ENCODE peak calls at places on chromosomes 4 and X, in nine cellular contexts. J, Y, W, D, B, K, E, H and S are unnamed samples.

GRCh38 chr4:176656108-176656507 is 136.6 kb downstream of the VEGFC start:
- DNase-seq in B (no peak), Y (no peak), K (no peak), D (no peak), W (no peak), J (no peak), H (no peak), E (no peak), S (no peak)

GRCh38 chrX:135086197-135086854 is 34.0 kb downstream of the ETDB start:
- DNase-seq in J (peak; percentile 69), D (peak; percentile 80), E (no peak), B (peak; percentile 37), Y (peak; percentile 69), K (no peak), H (no peak), W (peak; percentile 22), S (no peak)

GRCh38 chrX:132652871-132653270 is 164.0 kb upstream of the MBNL3 start:
- DNase-seq in B (no peak), H (no peak), Y (no peak), W (no peak), J (no peak), D (no peak), E (no peak), K (no peak), S (no peak)

GRCh38 chr4:46442963-46443362 is 53.0 kb upstream of the GABRA2 start:
- DNase-seq in Y (peak; percentile 42), W (no peak), J (no peak), H (no peak), B (no peak), E (no peak), D (no peak), K (no peak), S (no peak)

GRCh38 chr4:30825008-30825765 is 105.0 kb downstream of the PCDH7 start:
- DNase-seq in H (no peak), Y (no peak), D (no peak), K (no peak), E (no peak), B (no peak), W (no peak), J (no peak), S (no peak)

GRCh38 chrX:45801554-45801953 is 600.9 kb upstream of the DIPK2B start:
- DNase-seq in Y (peak; percentile 55), B (no peak), W (no peak), J (peak; percentile 13), H (no peak), D (peak; percentile 35), E (no peak), K (no peak), S (no peak)

GRCh38 chr4:150863456-150863855 is 151.6 kb downstream of the LRBA start:
- DNase-seq in B (no peak), H (no peak), J (no peak), Y (peak; percentile 4), D (peak; percentile 16), K (no peak), E (no peak), W (no peak), S (no peak)

GRCh38 chr4:112075129-112075753 is 70.0 kb upstream of the FAM241A start:
- DNase-seq in E (no peak), B (peak; percentile 38), K (no peak), Y (peak; percentile 78), W (no peak), D (peak; percentile 67), J (peak; percentile 68), H (no peak), S (no peak)

GRCh38 chrX:38061335-38061734 is 55.0 kb downstream of the SYTL5 start:
- DNase-seq in B (no peak), E (no peak), W (no peak), Y (no peak), D (peak; percentile 11), H (no peak), J (no peak), K (no peak), S (no peak)

GRCh38 chrX:140505421-140506337 is 810 bp upstream of the SOX3 start:
- DNase-seq in D (no peak), B (no peak), W (no peak), J (peak; percentile 72), E (no peak), K (no peak), H (no peak), Y (no peak), S (no peak)

GRCh38 chrX:140503714-140504351 is 1.0 kb downstream of the SOX3 start:
- DNase-seq in Y (peak; percentile 18), B (no peak), J (peak; percentile 75), W (no peak), K (no peak), D (peak; percentile 53), E (no peak), H (no peak), S (no peak)

GRCh38 chrX:140503230-140503585 is 1.7 kb downstream of the SOX3 start:
- DNase-seq in Y (no peak), B (no peak), W (no peak), K (no peak), E (no peak), D (no peak), H (no peak), J (peak; percentile 4), S (no peak)

GRCh38 chrX:140502491-140503229 is 2.2 kb downstream of the SOX3 start:
- DNase-seq in B (no peak), E (no peak), Y (no peak), D (no peak), H (no peak), K (no peak), W (no peak), J (peak; percentile 54), S (no peak)

DNA sequence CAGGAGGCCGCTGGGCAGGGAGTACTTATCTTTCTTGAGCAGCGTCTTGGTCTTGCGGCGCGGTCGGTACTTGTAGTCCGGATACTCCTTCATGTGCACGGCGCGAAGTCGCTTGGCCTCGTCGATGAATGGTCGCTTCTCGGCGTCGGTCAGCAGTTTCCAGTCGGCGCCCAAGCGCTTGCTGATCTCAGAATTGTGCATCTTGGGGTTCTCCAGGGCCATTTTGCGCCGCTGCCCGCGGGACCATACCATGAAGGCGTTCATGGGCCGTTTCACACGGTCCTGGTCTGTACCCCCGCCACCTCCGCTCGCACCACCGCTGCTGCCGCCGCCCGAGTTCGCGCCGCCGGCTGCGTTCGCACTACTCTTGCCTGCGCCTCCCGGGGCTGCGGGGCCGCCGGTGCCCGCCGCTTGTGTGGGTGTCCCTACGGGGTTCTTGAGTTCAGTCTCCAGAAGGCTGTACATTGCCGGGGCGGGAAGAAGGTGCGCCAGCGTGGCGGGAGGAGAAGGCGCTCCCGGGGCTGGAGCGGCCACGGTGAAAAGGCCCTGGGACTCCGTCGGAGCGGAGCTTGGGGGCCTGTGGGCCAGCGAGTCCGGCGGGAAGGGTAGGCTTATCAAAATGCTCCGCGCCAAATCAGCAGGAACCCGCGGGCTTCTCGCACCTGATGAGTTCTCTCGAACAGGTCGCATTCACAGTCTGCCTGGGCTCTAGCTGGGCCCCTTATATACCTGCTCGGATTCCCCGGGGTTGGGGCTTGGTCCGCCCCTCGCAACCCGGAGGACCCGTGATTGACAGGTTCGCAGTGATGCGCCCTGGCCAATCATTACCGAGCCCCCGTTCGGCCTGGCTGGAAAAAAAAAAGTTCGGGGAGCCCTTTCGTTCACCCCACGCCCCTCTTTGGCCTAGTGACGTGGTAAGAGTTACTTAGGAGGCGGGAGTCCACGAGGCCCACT is at the start of gene SOX3:
- DNase-seq in E (no peak), D (no peak), Y (no peak), J (peak; percentile 85), W (no peak), K (no peak), B (no peak), H (no peak), S (no peak)
- H3K4me3 ChIP-seq in E (no peak within 1 kb of the TSS), D (no peak within 1 kb of the TSS), Y (peak within 1 kb of the TSS; percentile 33), J (peak within 1 kb of the TSS; percentile 78), W (no peak within 1 kb of the TSS), K (no peak within 1 kb of the TSS), B (no peak within 1 kb of the TSS), H (peak within 1 kb of the TSS; percentile 44), S (no peak within 1 kb of the TSS)

GRCh38 chr4:24565054-24565453 is 19.3 kb downstream of the DHX15 start:
- DNase-seq in J (no peak), W (no peak), B (no peak), K (no peak), H (no peak), E (no peak), D (no peak), Y (no peak), S (no peak)
- H3K4me3 ChIP-seq in J (no peak overlapping the region), W (no peak overlapping the region), B (no peak overlapping the region), K (no peak overlapping the region), H (no peak overlapping the region), E (no peak overlapping the region), D (no peak overlapping the region), Y (no peak overlapping the region), S (no peak overlapping the region)

GRCh38 chrX:155262970-155263754 is 1.1 kb downstream of the RAB39B start:
- DNase-seq in Y (no peak), B (no peak), H (no peak), K (no peak), J (no peak), E (no peak), D (no peak), W (no peak), S (no peak)
- H3K4me3 ChIP-seq in Y (no peak overlapping the region), B (no peak overlapping the region), H (no peak overlapping the region), K (no peak overlapping the region), J (peak overlapping the region; percentile 59), E (peak overlapping the region; percentile 79), D (no peak overlapping the region), W (no peak overlapping the region), S (no peak overlapping the region)

DNA sequence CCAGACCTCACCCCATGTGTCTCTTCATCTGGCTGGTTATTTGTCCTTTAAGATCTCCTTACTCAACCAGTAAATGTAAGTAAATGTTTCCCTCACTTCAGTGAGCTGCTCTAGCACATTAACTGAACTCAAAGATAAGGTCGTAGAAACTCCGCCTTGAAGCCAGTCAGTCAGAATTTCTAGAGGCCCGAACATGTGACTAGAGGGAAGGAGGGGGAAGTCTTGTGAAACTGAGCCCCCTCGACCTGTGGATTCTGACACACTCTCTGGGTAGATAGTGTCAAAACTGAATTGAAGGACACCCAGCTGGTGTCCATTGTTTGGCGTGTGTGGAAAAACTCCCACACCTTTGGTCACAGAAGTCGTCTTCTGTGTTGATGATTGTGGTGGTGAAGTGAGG is 933.9 kb downstream of the ADGRL3 start:
- DNase-seq in E (no peak), J (no peak), Y (no peak), W (no peak), B (no peak), H (no peak), D (no peak), K (no peak), S (no peak)
- H3K4me3 ChIP-seq in E (no peak overlapping the region), J (no peak overlapping the region), Y (no peak overlapping the region), W (no peak overlapping the region), B (no peak overlapping the region), H (no peak overlapping the region), D (no peak overlapping the region), K (no peak overlapping the region), S (no peak overlapping the region)

GRCh38 chrX:41491267-41492004 is 44.3 kb downstream of the NYX start:
- DNase-seq in K (no peak), B (no peak), J (peak; percentile 71), Y (peak; percentile 91), H (no peak), W (no peak), E (no peak), D (peak; percentile 61), S (peak; percentile 30)
- H3K4me3 ChIP-seq in K (no peak overlapping the region), B (no peak overlapping the region), J (no peak overlapping the region), Y (no peak overlapping the region), H (no peak overlapping the region), W (no peak overlapping the region), E (no peak overlapping the region), D (no peak overlapping the region), S (no peak overlapping the region)